ENCODE peak calls at places on chromosomes 5 and 9, in ten cellular contexts. D, W, R, H, B, O, S, T, F and Q are unnamed samples.

GRCh38 chr9:83956288-83957028 is 23.6 kb downstream of the HNRNPK start:
- DNase-seq in F (peak; percentile 84), H (no peak), T (peak; percentile 61), B (peak; percentile 72), R (no peak), O (no peak), W (no peak), S (peak; percentile 47), D (peak; percentile 73), Q (no peak)

GRCh38 chr9:10059044-10059443 is 553.8 kb downstream of the PTPRD start:
- DNase-seq in D (no peak), T (no peak), W (no peak), F (no peak), S (no peak), R (no peak), B (no peak), H (no peak), O (peak; percentile 59), Q (no peak)

GRCh38 chr9:101664432-101664831 is 69.7 kb upstream of the PPP3R2 start:
- DNase-seq in T (no peak), O (no peak), D (no peak), S (no peak), F (no peak), W (no peak), H (no peak), B (no peak), R (no peak), Q (no peak)

GRCh38 chr5:94432499-94432898 is 185.9 kb downstream of the KIAA0825 start:
- DNase-seq in H (no peak), T (no peak), W (no peak), S (no peak), R (no peak), D (no peak), F (no peak), O (peak; percentile 28), B (no peak), Q (no peak)

GRCh38 chr9:131273146-131273545 is 3.2 kb downstream of the FAM78A start:
- DNase-seq in H (no peak), O (no peak), D (peak; percentile 24), F (no peak), B (peak; percentile 49), S (no peak), T (no peak), W (no peak), R (no peak), Q (peak; percentile 76)

GRCh38 chr5:141007791-141008190 is 41.5 kb downstream of the PCDHAC2 start:
- DNase-seq in B (no peak), T (no peak), R (no peak), W (no peak), S (no peak), O (no peak), F (no peak), D (no peak), H (no peak), Q (peak; percentile 97)

GRCh38 chr9:95819636-95820035 is 55.9 kb upstream of the ERCC6L2 start:
- DNase-seq in O (no peak), W (no peak), S (no peak), B (no peak), D (no peak), T (no peak), H (no peak), F (no peak), R (no peak), Q (no peak)

GRCh38 chr5:107184066-107184465 is 486.7 kb downstream of the EFNA5 start:
- DNase-seq in W (no peak), H (no peak), D (no peak), T (no peak), R (no peak), B (no peak), O (no peak), F (no peak), S (no peak), Q (no peak)

GRCh38 chr9:16191691-16192402 is 639.0 kb downstream of the CCDC171 start:
- DNase-seq in W (no peak), R (peak; percentile 87), B (peak; percentile 63), T (peak; percentile 26), F (no peak), O (peak; percentile 70), H (peak; percentile 59), D (peak; percentile 45), S (no peak), Q (peak; percentile 88)

GRCh38 chr5:151223447-151224264 is at the start of gene CCDC69:
- DNase-seq in W (peak; percentile 6), F (peak; percentile 61), R (peak; percentile 80), S (peak; percentile 47), H (peak; percentile 79), O (no peak), B (peak; percentile 71), T (peak; percentile 50), D (peak; percentile 80), Q (peak; percentile 84)

GRCh38 chr9:136977223-136978072 is at the start of gene PTGDS:
- DNase-seq in W (no peak), D (no peak), B (no peak), R (no peak), S (no peak), H (no peak), F (no peak), T (no peak), O (no peak), Q (no peak)

GRCh38 chr5:28165116-28165515 is 1126.7 kb upstream of the CDH9 start:
- DNase-seq in W (no peak), O (peak; percentile 25), B (no peak), S (no peak), F (no peak), D (no peak), R (no peak), H (peak; percentile 30), T (no peak), Q (no peak)

GRCh38 chr5:165232187-165232586 is 1726.8 kb downstream of the MAT2B start:
- DNase-seq in W (no peak), O (no peak), R (no peak), S (no peak), D (no peak), B (no peak), F (no peak), H (no peak), T (no peak), Q (no peak)